ENCODE peak calls at places on chromosomes 16 and 17, in six cellular contexts. C is GM23248, L is HCT116, T is MM.1S, G is OCI-LY7, W is hepatocyte. H is an unnamed sample.

GRCh38 chr17:81176656-81177055 is 10.6 kb upstream of the AATK start:
- DNase-seq in L (no peak), T (no peak), G (no peak), W (no peak), C (peak), H (no peak)

GRCh38 chr16:8173111-8173644 is 417.1 kb downstream of the TMEM114 start:
- DNase-seq in G (peak), W (peak), C (peak), T (peak), L (peak), H (peak)

GRCh38 chr17:20268700-20269475 is 198.5 kb downstream of the LGALS9B start:
- DNase-seq in T (no peak), G (no peak), C (no peak), L (no peak), W (no peak), H (peak)

GRCh38 chr17:19310151-19310550 is 52.4 kb downstream of the B9D1 start:
- DNase-seq in T (no peak), G (no peak), L (no peak), W (no peak), C (no peak), H (no peak)

GRCh38 chr16:46947900-46948547 is 25.4 kb downstream of the DNAJA2 start:
- DNase-seq in W (peak), L (peak), T (peak), C (peak), G (peak), H (peak)

GRCh38 chr16:69833357-69833781 is 71.2 kb downstream of the WWP2 start:
- DNase-seq in G (no peak), W (no peak), C (peak), L (no peak), T (no peak), H (no peak)

GRCh38 chr17:49146620-49147306 is 14.2 kb downstream of the B4GALNT2 start:
- DNase-seq in C (peak), T (no peak), W (peak), G (no peak), L (peak), H (no peak)

GRCh38 chr17:76994237-76994637 is 126.0 kb downstream of the MGAT5B start:
- DNase-seq in G (no peak), T (no peak), C (no peak), W (no peak), L (no peak), H (peak)

GRCh38 chr17:79629548-79630049 is 18.7 kb upstream of the RBFOX3 start:
- DNase-seq in G (no peak), T (no peak), L (no peak), C (no peak), W (no peak), H (no peak)

GRCh38 chr17:7750321-7750821 is 32.8 kb downstream of the DNAH2 start:
- DNase-seq in W (no peak), G (no peak), C (peak), L (no peak), T (no peak), H (no peak)

GRCh38 chr17:83080641-83081560 is 1.5 kb downstream of the METRNL start:
- DNase-seq in G (peak), C (peak), T (no peak), W (peak), L (no peak), H (peak)

GRCh38 chr16:66486773-66487579 is 59.9 kb downstream of the BEAN1 start:
- DNase-seq in L (no peak), W (peak), G (no peak), T (no peak), C (peak), H (no peak)

GRCh38 chr17:45942284-45942683 is 47.9 kb downstream of the MAPT start:
- DNase-seq in W (no peak), T (no peak), G (no peak), L (no peak), C (peak), H (peak)

GRCh38 chr16:87108941-87109340 is 208.3 kb downstream of the C16orf95 start:
- DNase-seq in T (no peak), W (no peak), G (no peak), L (no peak), C (peak), H (no peak)

GRCh38 chr17:76735586-76736348 is 1.4 kb downstream of the SRSF2 start:
- DNase-seq in L (no peak), T (peak), G (peak), C (peak), W (no peak), H (no peak)

GRCh38 chr17:69405096-69405495 is 9.4 kb upstream of the MAP2K6 start:
- DNase-seq in T (no peak), G (no peak), L (no peak), C (no peak), W (no peak), H (no peak)

GRCh38 chr17:45391291-45391690 is 41.4 kb downstream of the ARHGAP27 start:
- DNase-seq in L (no peak), G (no peak), C (no peak), T (no peak), W (no peak), H (no peak)

GRCh38 chr16:47519996-47520679 is 59.0 kb downstream of the PHKB start:
- DNase-seq in G (no peak), C (no peak), T (no peak), W (no peak), L (no peak), H (no peak)

GRCh38 chr17:79671387-79671752 is 59.4 kb upstream of the ENPP7 start:
- DNase-seq in L (no peak), C (no peak), G (no peak), W (no peak), T (no peak), H (no peak)

DNA sequence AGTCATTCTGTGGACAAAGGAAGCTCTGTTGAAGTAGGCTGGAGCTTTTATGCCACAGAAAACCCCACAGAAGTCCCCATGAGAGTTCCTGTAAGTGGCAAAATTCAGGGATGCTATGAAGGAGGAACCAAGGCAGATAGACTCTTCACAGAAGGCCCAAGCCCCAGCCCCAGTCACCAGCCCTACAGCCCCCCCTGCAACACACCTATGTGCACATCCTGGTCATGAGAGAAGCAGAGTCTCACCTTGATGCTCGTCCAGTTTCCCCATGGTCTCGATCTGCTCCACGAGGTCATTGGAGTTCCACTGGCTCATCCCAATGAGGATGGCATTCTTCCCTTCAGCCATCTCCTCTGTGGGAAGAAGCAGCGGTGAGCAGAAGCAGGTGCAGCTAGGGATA is 31.2 kb downstream of the PITPNM3 start:
- DNase-seq in G (no peak), W (no peak), L (no peak), T (no peak), C (no peak), H (no peak)
- TF ChIP-seq EZH2phosphoT487 in G (no peak), W (no peak), L (no peak), T (no peak), C (no peak), H (no peak)

GRCh38 chr16:57549730-57550129 is 7.3 kb downstream of the ADGRG5 start:
- DNase-seq in W (no peak), C (no peak), L (no peak), T (peak), G (no peak), H (no peak)
- TF ChIP-seq EZH2phosphoT487 in W (no peak), C (no peak), L (no peak), T (no peak), G (no peak), H (no peak)

GRCh38 chr16:89668790-89669158 is 11.1 kb downstream of the SPATA33 start:
- DNase-seq in L (no peak), G (no peak), W (no peak), C (no peak), T (no peak), H (no peak)

GRCh38 chr16:89669755-89670154 is 12.1 kb downstream of the SPATA33 start:
- DNase-seq in L (no peak), G (no peak), C (no peak), T (no peak), W (no peak), H (no peak)

GRCh38 chr16:89672177-89672941 is 14.1 kb upstream of the CDK10 start:
- DNase-seq in L (no peak), W (no peak), C (no peak), G (no peak), T (no peak), H (no peak)

GRCh38 chr16:89667633-89668032 is 10.0 kb downstream of the SPATA33 start:
- DNase-seq in G (no peak), T (no peak), C (no peak), W (no peak), L (no peak), H (no peak)

GRCh38 chr16:89670496-89671431 is 13.1 kb downstream of the SPATA33 start:
- DNase-seq in T (no peak), G (no peak), L (no peak), C (peak), W (no peak), H (no peak)
- TF ChIP-seq EZH2phosphoT487 in T (no peak), G (no peak), L (no peak), C (no peak), W (no peak), H (no peak)

DNA sequence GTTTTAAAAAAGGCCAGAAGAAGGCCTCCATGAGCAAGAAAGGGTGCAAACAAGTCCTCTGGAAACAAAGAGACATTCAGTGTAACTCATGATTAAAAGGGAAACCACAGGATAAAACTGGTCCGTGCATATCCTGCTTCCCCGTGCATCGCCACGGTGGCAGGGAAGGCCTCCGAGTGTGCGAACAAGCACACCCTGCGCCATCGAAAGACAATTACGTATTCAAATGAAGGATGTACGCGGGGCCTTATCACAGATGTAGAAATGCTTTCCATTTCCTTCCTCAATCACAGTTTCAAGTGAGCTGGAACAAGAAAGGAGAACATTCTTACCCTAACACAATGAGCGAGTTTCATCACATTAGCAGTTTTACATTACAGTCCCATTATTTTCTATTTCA is 48.3 kb downstream of the TOX3 start:
- DNase-seq in C (no peak), G (no peak), L (no peak), W (no peak), T (no peak), H (peak)
- TF ChIP-seq EZH2phosphoT487 in C (no peak), G (no peak), L (no peak), W (no peak), T (no peak), H (no peak)